ENCODE peak calls at places on chromosomes 11 and 22, in four cellular contexts. S is prostate gland, G is uterus, W is spleen. B is an unnamed sample.

GRCh38 chr11:59158206-59159068 is 13.5 kb upstream of the DTX4 start:
- DNase-seq in S (peak), W (no peak), G (peak), B (peak)

GRCh38 chr22:50473855-50474671 is 772 bp downstream of the SBF1 start:
- DNase-seq in W (peak), G (no peak), S (no peak), B (no peak)

GRCh38 chr11:47104337-47104950 is 72.2 kb downstream of the ARFGAP2 start:
- DNase-seq in S (no peak), W (no peak), G (no peak), B (no peak)

GRCh38 chr11:107653077-107653476 is 58.8 kb downstream of the SLN start:
- DNase-seq in W (no peak), G (no peak), S (no peak), B (no peak)

GRCh38 chr22:35057155-35057554 is 8.8 kb upstream of the ISX start:
- DNase-seq in W (no peak), S (peak), G (no peak), B (no peak)

GRCh38 chr11:46015941-46016340 is 93.5 kb downstream of the LARGE2 start:
- DNase-seq in S (no peak), G (no peak), W (no peak), B (no peak)

GRCh38 chr22:17743661-17744411 is 30.4 kb downstream of the BID start:
- DNase-seq in S (no peak), G (no peak), W (peak), B (no peak)

GRCh38 chr22:42286205-42286604 is 15.8 kb upstream of the TCF20 start:
- DNase-seq in G (no peak), W (no peak), S (no peak), B (no peak)

GRCh38 chr11:5600374-5600851 is 4.0 kb downstream of the TRIM6 start:
- DNase-seq in G (peak), S (peak), W (peak), B (no peak)

GRCh38 chr11:129998905-129999304 is 3.7 kb downstream of the PRDM10 start:
- DNase-seq in G (no peak), S (no peak), W (no peak), B (no peak)

GRCh38 chr11:72127923-72128322 is 7.6 kb upstream of the FOLR3 start:
- DNase-seq in G (no peak), W (no peak), S (no peak), B (no peak)

GRCh38 chr22:36362819-36363377 is 24.9 kb downstream of the MYH9 start:
- DNase-seq in G (no peak), S (no peak), W (no peak), B (no peak)

GRCh38 chr11:87966744-87967143 is 208.5 kb downstream of the RAB38 start:
- DNase-seq in G (no peak), W (no peak), S (no peak), B (no peak)

GRCh38 chr11:69002101-69002742 is 10.8 kb downstream of the MRGPRF start:
- DNase-seq in S (no peak), G (peak), W (peak), B (no peak)

GRCh38 chr22:44347098-44347497 is 34.3 kb upstream of the SHISAL1 start:
- DNase-seq in W (no peak), G (no peak), S (no peak), B (no peak)

GRCh38 chr22:44661070-44661469 is 40.9 kb upstream of the PRR5 start:
- DNase-seq in W (no peak), G (no peak), S (no peak), B (no peak)

GRCh38 chr11:116454020-116454645 is 318.7 kb downstream of the BUD13 start:
- DNase-seq in S (peak), W (no peak), G (peak), B (peak)

GRCh38 chr22:32281092-32281491 is 25.9 kb upstream of the SLC5A4 start:
- DNase-seq in W (no peak), G (no peak), S (no peak), B (peak)

GRCh38 chr11:58900479-58901420 is 38.5 kb upstream of the GLYATL1 start:
- DNase-seq in S (peak), G (no peak), W (peak), B (peak)

GRCh38 chr11:77316733-77317342 is 15.4 kb upstream of the GDPD4 start:
- DNase-seq in G (no peak), W (no peak), S (no peak), B (no peak)

GRCh38 chr11:61549177-61549576 is 31.7 kb downstream of the SYT7 start:
- DNase-seq in S (no peak), W (no peak), G (no peak), B (no peak)

GRCh38 chr22:19132693-19133400 is 1.7 kb downstream of the TSSK2 start:
- DNase-seq in G (no peak), W (no peak), S (no peak), B (no peak)
- TF ChIP-seq POLR2A in G (no peak), W (no peak), S (no peak), B (no peak)

GRCh38 chr11:2794947-2795346 is 90.6 kb downstream of the CDKN1C start:
- DNase-seq in G (peak), W (peak), S (no peak), B (no peak)

GRCh38 chr11:2797181-2797711 is 88.3 kb downstream of the CDKN1C start:
- DNase-seq in G (peak), W (peak), S (peak), B (no peak)

GRCh38 chr11:2796508-2797180 is 88.9 kb downstream of the CDKN1C start:
- DNase-seq in S (no peak), G (peak), W (no peak), B (no peak)

GRCh38 chr11:2795491-2795991 is 90.0 kb downstream of the CDKN1C start:
- DNase-seq in G (peak), W (peak), S (no peak), B (no peak)

GRCh38 chr11:2796091-2796490 is 89.5 kb downstream of the CDKN1C start:
- DNase-seq in S (no peak), W (peak), G (peak), B (no peak)
- TF ChIP-seq POLR2A in S (no peak), W (no peak), G (no peak), B (no peak)

DNA sequence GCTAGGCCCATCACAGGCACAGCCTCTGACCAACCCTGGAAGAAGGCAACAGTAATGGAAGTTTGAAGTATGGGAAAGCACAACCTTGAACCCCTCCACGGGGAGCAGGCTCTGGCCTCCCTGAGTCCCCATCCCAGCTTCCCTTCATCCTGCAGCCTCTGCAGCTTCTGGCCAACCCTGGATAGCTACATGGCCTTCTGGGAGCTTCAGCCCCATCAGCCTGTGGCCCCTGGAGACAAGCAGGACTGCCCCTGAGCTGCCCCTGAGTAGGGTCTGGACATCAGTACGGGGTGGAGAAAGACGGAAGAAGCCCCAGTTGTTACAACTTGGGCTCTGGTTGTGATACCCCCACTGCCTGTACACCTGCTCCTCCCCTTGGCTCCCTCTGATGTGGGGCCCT is 113.8 kb upstream of the CD82 start:
- DNase-seq in S (no peak), G (no peak), W (no peak), B (no peak)
- TF ChIP-seq POLR2A in S (no peak), G (no peak), W (no peak), B (no peak)

GRCh38 chr22:19579113-19579811 is 55.1 kb upstream of the CLDN5 start:
- DNase-seq in S (no peak), G (no peak), W (no peak), B (no peak)

GRCh38 chr22:19578180-19579004 is 54.2 kb upstream of the CLDN5 start:
- DNase-seq in S (no peak), G (no peak), W (no peak), B (no peak)

GRCh38 chr22:19577422-19577966 is 53.3 kb upstream of the CLDN5 start:
- DNase-seq in W (no peak), G (no peak), S (no peak), B (no peak)

GRCh38 chr22:19574247-19574646 is 50.0 kb upstream of the CLDN5 start:
- DNase-seq in W (no peak), G (no peak), S (no peak), B (no peak)

GRCh38 chr22:19576460-19577421 is 52.5 kb upstream of the CLDN5 start:
- DNase-seq in W (no peak), S (no peak), G (peak), B (peak)
- TF ChIP-seq POLR2A in W (no peak), S (no peak), G (no peak), B (no peak)

DNA sequence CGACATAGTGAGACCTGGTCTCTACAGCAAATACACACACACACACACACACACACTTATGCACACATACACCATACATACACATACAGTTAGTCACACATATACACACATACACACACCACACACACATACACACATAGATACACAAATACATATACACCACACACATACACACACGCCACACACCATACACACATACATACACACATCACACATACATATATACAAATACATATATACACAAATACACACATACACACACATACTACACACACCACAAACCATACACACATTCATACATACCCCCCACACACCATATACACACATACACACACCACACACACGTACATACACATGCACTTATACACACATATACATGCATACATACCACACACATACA is 57.7 kb downstream of the MICAL2 start:
- DNase-seq in G (no peak), W (no peak), S (no peak), B (no peak)
- TF ChIP-seq POLR2A in G (no peak), W (no peak), S (no peak), B (no peak)

GRCh38 chr11:11987503-11988022 is 20.9 kb downstream of the DKK3 start:
- DNase-seq in G (no peak), S (no peak), W (no peak), B (no peak)
- TF ChIP-seq POLR2A in G (no peak), S (no peak), W (no peak), B (no peak)

B was measured in H54.